ENCODE peak calls at places on chromosomes 7 and 10, in six cellular contexts. One of them, this sample, is unnamed.

GRCh38 chr10:19816420-19817250 is at the start of gene PLXDC2:
- DNase-seq in right cardiac atrium: peak; percentile 83
- DNase-seq in mammary epithelial cell: peak; percentile 47
- DNase-seq in pancreas: peak; percentile 18
- DNase-seq in CD4-positive, CD25-positive, alpha-beta regulatory T cell: no peak
- DNase-seq in psoas muscle: peak; percentile 74
- DNase-seq in this sample: no peak

GRCh38 chr10:42985436-42986316 is 91.2 kb upstream of the RET start:
- DNase-seq in CD4-positive, CD25-positive, alpha-beta regulatory T cell: no peak
- DNase-seq in psoas muscle: peak; percentile 19
- DNase-seq in pancreas: no peak
- DNase-seq in mammary epithelial cell: no peak
- DNase-seq in right cardiac atrium: peak; percentile 41
- DNase-seq in this sample: no peak

GRCh38 chr7:119421657-119422056 is 851.3 kb upstream of the KCND2 start:
- DNase-seq in right cardiac atrium: no peak
- DNase-seq in CD4-positive, CD25-positive, alpha-beta regulatory T cell: no peak
- DNase-seq in mammary epithelial cell: no peak
- DNase-seq in psoas muscle: no peak
- DNase-seq in pancreas: no peak
- DNase-seq in this sample: no peak

GRCh38 chr7:73646785-73647724 is 20.6 kb upstream of the VPS37D start:
- DNase-seq in mammary epithelial cell: no peak
- DNase-seq in right cardiac atrium: no peak
- DNase-seq in pancreas: no peak
- DNase-seq in psoas muscle: peak; percentile 30
- DNase-seq in CD4-positive, CD25-positive, alpha-beta regulatory T cell: no peak
- DNase-seq in this sample: no peak

GRCh38 chr10:93826355-93826754 is 67.4 kb upstream of the SLC35G1 start:
- DNase-seq in psoas muscle: no peak
- DNase-seq in mammary epithelial cell: no peak
- DNase-seq in pancreas: no peak
- DNase-seq in right cardiac atrium: no peak
- DNase-seq in CD4-positive, CD25-positive, alpha-beta regulatory T cell: no peak
- DNase-seq in this sample: no peak

GRCh38 chr10:110059965-110060364 is 52.2 kb downstream of the ADD3 start:
- DNase-seq in pancreas: no peak
- DNase-seq in psoas muscle: no peak
- DNase-seq in CD4-positive, CD25-positive, alpha-beta regulatory T cell: no peak
- DNase-seq in right cardiac atrium: no peak
- DNase-seq in mammary epithelial cell: no peak
- DNase-seq in this sample: no peak

GRCh38 chr10:127873901-127874470 is 18.8 kb downstream of the CLRN3 start:
- DNase-seq in right cardiac atrium: no peak
- DNase-seq in psoas muscle: no peak
- DNase-seq in mammary epithelial cell: no peak
- DNase-seq in pancreas: no peak
- DNase-seq in CD4-positive, CD25-positive, alpha-beta regulatory T cell: no peak
- DNase-seq in this sample: no peak

GRCh38 chr7:139034336-139034735 is 1.5 kb downstream of the ZC3HAV1L start:
- DNase-seq in CD4-positive, CD25-positive, alpha-beta regulatory T cell: no peak
- DNase-seq in pancreas: no peak
- DNase-seq in mammary epithelial cell: peak; percentile 33
- DNase-seq in right cardiac atrium: no peak
- DNase-seq in psoas muscle: no peak
- DNase-seq in this sample: no peak

GRCh38 chr7:5139998-5140397 is 50.0 kb upstream of the WIPI2 start:
- DNase-seq in right cardiac atrium: no peak
- DNase-seq in pancreas: no peak
- DNase-seq in mammary epithelial cell: no peak
- DNase-seq in CD4-positive, CD25-positive, alpha-beta regulatory T cell: peak; percentile 56
- DNase-seq in psoas muscle: no peak
- DNase-seq in this sample: no peak

GRCh38 chr7:76069238-76069638 is 21.3 kb downstream of the MDH2 start:
- DNase-seq in right cardiac atrium: peak; percentile 87
- DNase-seq in pancreas: peak; percentile 36
- DNase-seq in mammary epithelial cell: peak; percentile 93
- DNase-seq in CD4-positive, CD25-positive, alpha-beta regulatory T cell: no peak
- DNase-seq in psoas muscle: peak; percentile 89
- DNase-seq in this sample: no peak

GRCh38 chr7:40232242-40232929 is 97.6 kb downstream of the SUGCT start:
- DNase-seq in mammary epithelial cell: peak; percentile 55
- DNase-seq in psoas muscle: no peak
- DNase-seq in CD4-positive, CD25-positive, alpha-beta regulatory T cell: peak; percentile 53
- DNase-seq in pancreas: no peak
- DNase-seq in right cardiac atrium: no peak
- DNase-seq in this sample: no peak

GRCh38 chr10:53601260-53601875 is 828.8 kb upstream of the MBL2 start:
- DNase-seq in psoas muscle: no peak
- DNase-seq in pancreas: no peak
- DNase-seq in CD4-positive, CD25-positive, alpha-beta regulatory T cell: peak; percentile 21
- DNase-seq in right cardiac atrium: no peak
- DNase-seq in mammary epithelial cell: peak; percentile 16
- DNase-seq in this sample: no peak

DNA sequence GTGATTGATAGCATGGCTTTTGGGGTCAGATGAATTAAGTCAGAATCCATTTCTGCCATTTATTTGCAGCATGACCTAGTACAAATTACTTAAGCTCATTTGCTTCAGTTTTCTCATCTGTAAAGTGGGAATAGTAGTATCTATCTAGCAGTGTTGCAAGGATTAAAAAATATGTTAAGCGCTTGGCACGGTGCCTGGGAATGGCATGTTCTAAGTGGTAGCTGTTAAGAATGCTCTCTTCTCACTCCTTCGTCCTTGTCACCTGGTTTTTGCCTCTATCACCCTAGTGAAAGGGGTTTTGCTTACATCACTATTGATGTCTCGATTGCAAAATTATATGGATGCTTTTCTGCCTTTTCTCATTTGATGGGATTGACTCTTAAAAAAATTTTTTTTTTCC is 7.4 kb downstream of the TMEM248 start:
- DNase-seq in psoas muscle: no peak
- DNase-seq in pancreas: no peak
- DNase-seq in right cardiac atrium: no peak
- DNase-seq in CD4-positive, CD25-positive, alpha-beta regulatory T cell: no peak
- DNase-seq in mammary epithelial cell: no peak
- DNase-seq in this sample: no peak
- H3K4me1 ChIP-seq in psoas muscle: peaks cover 28% of the 10 kb centered on the region
- H3K4me1 ChIP-seq in pancreas: no peaks in the 10 kb centered on the region
- H3K4me1 ChIP-seq in right cardiac atrium: peaks cover 9% of the 10 kb centered on the region
- H3K4me1 ChIP-seq in CD4-positive, CD25-positive, alpha-beta regulatory T cell: peaks cover 42% of the 10 kb centered on the region
- H3K4me1 ChIP-seq in mammary epithelial cell: no peaks in the 10 kb centered on the region
- H3K4me1 ChIP-seq in this sample: peaks cover 40% of the 10 kb centered on the region

DNA sequence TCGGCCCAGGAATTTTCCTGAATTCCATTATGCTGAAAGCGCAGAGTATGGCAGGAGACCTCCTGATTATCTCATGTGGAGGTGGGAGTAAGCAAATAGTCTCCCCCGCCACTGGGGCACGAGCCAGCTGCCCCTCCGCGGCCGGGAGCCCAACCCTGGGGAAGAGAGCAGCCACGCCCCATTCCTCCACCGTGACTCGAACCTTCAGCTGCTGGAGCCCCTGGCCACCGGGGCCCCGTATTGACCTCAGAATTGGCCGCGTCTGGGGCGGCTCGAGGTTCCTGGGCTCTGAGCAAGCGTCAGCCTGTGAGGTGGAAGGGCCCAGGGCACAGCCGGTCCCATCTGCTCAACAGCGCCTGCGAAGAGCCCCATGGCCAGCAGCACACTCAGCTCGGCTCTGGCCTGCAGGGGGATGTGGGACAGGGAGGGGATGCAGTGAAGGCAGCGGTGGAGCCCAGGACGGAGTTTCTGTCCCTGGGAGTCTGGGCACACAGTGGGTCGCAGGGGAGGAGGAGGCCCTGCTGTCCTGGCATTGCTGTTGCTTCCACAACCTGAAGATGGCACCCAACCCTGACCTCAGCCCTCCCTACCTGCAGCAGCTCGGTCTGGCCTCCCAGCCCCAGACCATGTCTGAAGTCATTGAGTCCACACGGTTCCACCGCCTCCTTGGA is 97.8 kb downstream of the CHST15 start:
- DNase-seq in pancreas: no peak
- DNase-seq in psoas muscle: peak; percentile 63
- DNase-seq in right cardiac atrium: peak; percentile 75
- DNase-seq in mammary epithelial cell: peak; percentile 91
- DNase-seq in CD4-positive, CD25-positive, alpha-beta regulatory T cell: peak; percentile 39
- DNase-seq in this sample: no peak
- H3K4me3 ChIP-seq in pancreas: peak overlapping the region; percentile 23
- H3K4me3 ChIP-seq in psoas muscle: peak overlapping the region; percentile 35
- H3K4me3 ChIP-seq in right cardiac atrium: peak overlapping the region; percentile 2
- H3K4me3 ChIP-seq in mammary epithelial cell: peak overlapping the region; percentile 7
- H3K4me3 ChIP-seq in CD4-positive, CD25-positive, alpha-beta regulatory T cell: no peak overlapping the region
- H3K4me3 ChIP-seq in this sample: no peak overlapping the region

GRCh38 chr7:81211204-81211603 is 292.4 kb upstream of the SEMA3C start:
- DNase-seq in right cardiac atrium: no peak
- DNase-seq in psoas muscle: no peak
- DNase-seq in CD4-positive, CD25-positive, alpha-beta regulatory T cell: no peak
- DNase-seq in pancreas: no peak
- DNase-seq in mammary epithelial cell: no peak
- DNase-seq in this sample: no peak

GRCh38 chr7:81209059-81209458 is 290.2 kb upstream of the SEMA3C start:
- DNase-seq in CD4-positive, CD25-positive, alpha-beta regulatory T cell: no peak
- DNase-seq in right cardiac atrium: no peak
- DNase-seq in pancreas: no peak
- DNase-seq in mammary epithelial cell: no peak
- DNase-seq in psoas muscle: no peak
- DNase-seq in this sample: no peak

GRCh38 chr7:81210092-81211064 is 291.5 kb upstream of the SEMA3C start:
- DNase-seq in pancreas: no peak
- DNase-seq in mammary epithelial cell: no peak
- DNase-seq in right cardiac atrium: no peak
- DNase-seq in psoas muscle: no peak
- DNase-seq in CD4-positive, CD25-positive, alpha-beta regulatory T cell: no peak
- DNase-seq in this sample: no peak

GRCh38 chr7:81201188-81201587 is 282.3 kb upstream of the SEMA3C start:
- DNase-seq in right cardiac atrium: no peak
- DNase-seq in mammary epithelial cell: no peak
- DNase-seq in CD4-positive, CD25-positive, alpha-beta regulatory T cell: no peak
- DNase-seq in psoas muscle: no peak
- DNase-seq in pancreas: no peak
- DNase-seq in this sample: no peak

GRCh38 chr7:81206217-81206616 is 287.4 kb upstream of the SEMA3C start:
- DNase-seq in mammary epithelial cell: no peak
- DNase-seq in pancreas: no peak
- DNase-seq in CD4-positive, CD25-positive, alpha-beta regulatory T cell: no peak
- DNase-seq in right cardiac atrium: no peak
- DNase-seq in psoas muscle: no peak
- DNase-seq in this sample: no peak
- H3K4me1 ChIP-seq in mammary epithelial cell: no peaks in the 10 kb centered on the region
- H3K4me1 ChIP-seq in pancreas: no peaks in the 10 kb centered on the region
- H3K4me1 ChIP-seq in CD4-positive, CD25-positive, alpha-beta regulatory T cell: no peaks in the 10 kb centered on the region
- H3K4me1 ChIP-seq in right cardiac atrium: no peaks in the 10 kb centered on the region
- H3K4me1 ChIP-seq in psoas muscle: no peaks in the 10 kb centered on the region
- H3K4me1 ChIP-seq in this sample: no peaks in the 10 kb centered on the region

GRCh38 chr7:50552921-50553320 is 12.3 kb downstream of the DDC start:
- DNase-seq in psoas muscle: no peak
- DNase-seq in mammary epithelial cell: peak; percentile 17
- DNase-seq in CD4-positive, CD25-positive, alpha-beta regulatory T cell: peak; percentile 7
- DNase-seq in right cardiac atrium: no peak
- DNase-seq in pancreas: peak; percentile 45
- DNase-seq in this sample: no peak
- H3K4me3 ChIP-seq in psoas muscle: no peak overlapping the region
- H3K4me3 ChIP-seq in mammary epithelial cell: no peak overlapping the region
- H3K4me3 ChIP-seq in CD4-positive, CD25-positive, alpha-beta regulatory T cell: no peak overlapping the region
- H3K4me3 ChIP-seq in right cardiac atrium: no peak overlapping the region
- H3K4me3 ChIP-seq in pancreas: no peak overlapping the region
- H3K4me3 ChIP-seq in this sample: no peak overlapping the region

GRCh38 chr10:88347597-88348304 is 235.4 kb downstream of the RNLS start:
- DNase-seq in psoas muscle: no peak
- DNase-seq in right cardiac atrium: no peak
- DNase-seq in CD4-positive, CD25-positive, alpha-beta regulatory T cell: no peak
- DNase-seq in mammary epithelial cell: no peak
- DNase-seq in pancreas: no peak
- DNase-seq in this sample: no peak
- H3K4me1 ChIP-seq in psoas muscle: no peaks in the 10 kb centered on the region
- H3K4me1 ChIP-seq in right cardiac atrium: no peaks in the 10 kb centered on the region
- H3K4me1 ChIP-seq in CD4-positive, CD25-positive, alpha-beta regulatory T cell: no peaks in the 10 kb centered on the region
- H3K4me1 ChIP-seq in mammary epithelial cell: no peaks in the 10 kb centered on the region
- H3K4me1 ChIP-seq in pancreas: peaks cover 7% of the 10 kb centered on the region
- H3K4me1 ChIP-seq in this sample: peaks cover 8% of the 10 kb centered on the region

This sample was measured in CD8-positive, alpha-beta memory T cell.